ENCODE peak calls at places on chromosome 12, in seven cellular contexts. X, V, Y, U, I, N and E are unnamed samples.

GRCh38 chr12:41903014-41903702 is 241.5 kb downstream of the GXYLT1 start:
- DNase-seq in X (no peak), V (no peak), Y (no peak), U (no peak), I (no peak), N (no peak), E (no peak)

GRCh38 chr12:5071496-5071895 is 27.8 kb downstream of the KCNA5 start:
- DNase-seq in X (no peak), V (no peak), Y (no peak), U (no peak), I (no peak), N (no peak), E (no peak)

GRCh38 chr12:21989819-21990412 is 48.7 kb upstream of the ABCC9 start:
- DNase-seq in X (no peak), V (peak), Y (no peak), U (no peak), I (no peak), N (peak), E (no peak)

GRCh38 chr12:68932701-68933563 is at the start of gene CPM:
- DNase-seq in X (peak), V (peak), Y (peak), U (peak), I (peak), N (peak), E (peak)

GRCh38 chr12:124392991-124393790 is 98.3 kb downstream of the RFLNA start:
- DNase-seq in X (peak), V (peak), Y (peak), U (peak), I (no peak), N (no peak), E (peak)

GRCh38 chr12:4272014-4272975 is 1.3 kb upstream of the CCND2 start:
- DNase-seq in X (peak), V (peak), Y (peak), U (peak), I (no peak), N (peak), E (peak)

GRCh38 chr12:96907681-96908163 is 665 bp downstream of the NEDD1 start:
- DNase-seq in X (peak), V (peak), Y (peak), U (no peak), I (no peak), N (no peak), E (no peak)

GRCh38 chr12:129819391-129819790 is 84.4 kb downstream of the TMEM132D start:
- DNase-seq in X (no peak), V (no peak), Y (no peak), U (no peak), I (no peak), N (no peak), E (no peak)

GRCh38 chr12:107287436-107288413 is 194.4 kb upstream of the CRY1 start:
- DNase-seq in X (no peak), V (peak), Y (no peak), U (no peak), I (no peak), N (no peak), E (no peak)

GRCh38 chr12:6700646-6701051 is at the start of gene PIANP:
- DNase-seq in X (peak), V (peak), Y (peak), U (no peak), I (no peak), N (peak), E (peak)

GRCh38 chr12:64824130-64824499 is 332 bp upstream of the TBC1D30 start:
- DNase-seq in X (no peak), V (no peak), Y (no peak), U (no peak), I (no peak), N (no peak), E (no peak)

GRCh38 chr12:124727922-124728321 is 135.7 kb downstream of the SCARB1 start:
- DNase-seq in X (no peak), V (no peak), Y (no peak), U (no peak), I (no peak), N (no peak), E (no peak)

GRCh38 chr12:553216-554000 is 93.7 kb downstream of the B4GALNT3 start:
- DNase-seq in X (no peak), V (no peak), Y (no peak), U (no peak), I (no peak), N (no peak), E (no peak)

GRCh38 chr12:1217191-1217949 is 226.3 kb downstream of the ERC1 start:
- DNase-seq in X (no peak), V (peak), Y (no peak), U (no peak), I (no peak), N (no peak), E (no peak)